ENCODE peak calls at places on chromosomes 11 and 22, in ten cellular contexts. Q, G, N, K, X, A, Z, J, F and U are unnamed samples.

GRCh38 chr22:27348634-27349033 is 452.9 kb downstream of the MN1 start:
- DNase-seq in Q (no peak), G (peak; percentile 36), N (no peak), K (no peak), X (no peak), A (no peak), Z (no peak), J (no peak), F (no peak), U (no peak)

GRCh38 chr11:78499971-78500370 is 74.7 kb downstream of the NARS2 start:
- DNase-seq in Q (no peak), G (no peak), N (no peak), K (no peak), X (no peak), A (no peak), Z (no peak), J (no peak), F (no peak), U (no peak)

GRCh38 chr11:6548121-6548520 is 51.0 kb downstream of the DNHD1 start:
- DNase-seq in Q (no peak), G (no peak), N (no peak), K (no peak), X (no peak), A (no peak), Z (no peak), J (no peak), F (no peak), U (no peak)

GRCh38 chr11:27716850-27717249 is 16.6 kb upstream of the BDNF start:
- DNase-seq in Q (no peak), G (peak; percentile 35), N (peak; percentile 58), K (no peak), X (no peak), A (no peak), Z (no peak), J (no peak), F (no peak), U (no peak)

GRCh38 chr11:101866619-101867491 is 48.0 kb upstream of the CEP126 start:
- DNase-seq in Q (no peak), G (no peak), N (peak; percentile 88), K (no peak), X (no peak), A (peak; percentile 89), Z (no peak), J (no peak), F (no peak), U (peak; percentile 45)

GRCh38 chr22:33894515-33894914 is 25.8 kb downstream of the LARGE1 start:
- DNase-seq in Q (no peak), G (no peak), N (no peak), K (no peak), X (no peak), A (no peak), Z (no peak), J (no peak), F (no peak), U (no peak)

GRCh38 chr11:61551630-61552029 is 29.2 kb downstream of the SYT7 start:
- DNase-seq in Q (no peak), G (peak; percentile 63), N (no peak), K (no peak), X (no peak), A (no peak), Z (no peak), J (no peak), F (peak; percentile 89), U (peak; percentile 72)

GRCh38 chr11:108871152-108871551 is 206.3 kb downstream of the DDX10 start:
- DNase-seq in Q (no peak), G (peak; percentile 82), N (peak; percentile 66), K (peak; percentile 3), X (no peak), A (peak; percentile 55), Z (peak; percentile 19), J (no peak), F (no peak), U (peak; percentile 37)

GRCh38 chr11:45097721-45098493 is 48.5 kb upstream of the PRDM11 start:
- DNase-seq in Q (peak; percentile 29), G (peak; percentile 87), N (peak; percentile 85), K (no peak), X (peak; percentile 47), A (peak; percentile 65), Z (peak; percentile 73), J (peak; percentile 45), F (peak; percentile 56), U (peak; percentile 80)

GRCh38 chr11:65414776-65415498 is 7.7 kb upstream of the NEAT1 start:
- DNase-seq in Q (no peak), G (peak; percentile 16), N (no peak), K (no peak), X (peak; percentile 8), A (peak; percentile 35), Z (no peak), J (no peak), F (peak; percentile 71), U (no peak)

GRCh38 chr11:107011977-107012376 is 6.3 kb downstream of the GUCY1A2 start:
- DNase-seq in Q (no peak), G (peak; percentile 12), N (no peak), K (no peak), X (no peak), A (no peak), Z (no peak), J (no peak), F (no peak), U (no peak)

GRCh38 chr22:35489225-35489624 is 51.4 kb upstream of the RASD2 start:
- DNase-seq in Q (no peak), G (no peak), N (no peak), K (no peak), X (no peak), A (no peak), Z (no peak), J (no peak), F (no peak), U (peak; percentile 37)

GRCh38 chr22:42646569-42647525 is 2.3 kb downstream of the CYB5R3 start:
- DNase-seq in Q (no peak), G (peak; percentile 67), N (no peak), K (no peak), X (peak; percentile 61), A (no peak), Z (no peak), J (no peak), F (peak; percentile 89), U (peak; percentile 80)

GRCh38 chr22:42473484-42474193 is 41.4 kb upstream of the NFAM1 start:
- DNase-seq in Q (no peak), G (peak; percentile 76), N (peak; percentile 72), K (peak; percentile 11), X (no peak), A (no peak), Z (peak; percentile 53), J (no peak), F (peak; percentile 1), U (no peak)

GRCh38 chr11:62108017-62108750 is 15.6 kb upstream of the INCENP start:
- DNase-seq in Q (no peak), G (peak; percentile 84), N (peak; percentile 75), K (no peak), X (no peak), A (no peak), Z (peak; percentile 43), J (peak; percentile 32), F (no peak), U (no peak)

GRCh38 chr22:39717099-39717498 is 146.5 kb downstream of the CACNA1I start:
- DNase-seq in Q (no peak), G (no peak), N (no peak), K (no peak), X (no peak), A (no peak), Z (no peak), J (no peak), F (peak; percentile 12), U (no peak)

GRCh38 chr11:72781313-72782080 is 12.3 kb downstream of the STARD10 start:
- DNase-seq in Q (no peak), G (no peak), N (peak; percentile 39), K (no peak), X (peak; percentile 64), A (peak; percentile 80), Z (no peak), J (peak; percentile 56), F (peak; percentile 86), U (no peak)

GRCh38 chr22:30802202-30803166 is 107.8 kb downstream of the OSBP2 start:
- DNase-seq in Q (peak; percentile 50), G (peak; percentile 94), N (peak; percentile 96), K (peak; percentile 74), X (peak; percentile 86), A (peak; percentile 87), Z (peak; percentile 65), J (peak; percentile 36), F (peak; percentile 95), U (peak; percentile 90)

DNA sequence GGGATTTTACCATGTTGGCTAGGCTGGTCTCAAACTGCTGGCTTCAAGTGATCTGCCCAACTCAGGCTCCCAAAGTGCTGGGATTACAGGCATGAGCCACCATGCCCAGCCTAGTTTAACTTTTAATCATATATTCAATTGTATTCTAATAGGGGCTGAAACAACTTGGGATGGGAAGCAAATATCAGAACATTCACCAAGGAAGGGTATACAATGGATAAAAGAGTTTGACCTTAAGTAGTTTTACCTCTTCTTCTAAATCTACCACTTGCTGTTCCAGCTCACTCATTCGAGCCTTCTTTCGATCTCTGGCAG is 1.6 kb downstream of the XBP1 start:
- DNase-seq in Q (no peak), G (no peak), N (no peak), K (no peak), X (no peak), A (no peak), Z (no peak), J (no peak), F (no peak), U (no peak)
- H3K4me3 ChIP-seq in Q (peak overlapping the region; percentile 100), G (peak overlapping the region; percentile 88), N (peak overlapping the region; percentile 67), K (peak overlapping the region; percentile 73), X (no peak overlapping the region), A (peak overlapping the region; percentile 94), Z (peak overlapping the region; percentile 96), J (peak overlapping the region; percentile 79), F (peak overlapping the region; percentile 86), U (peak overlapping the region; percentile 90)

GRCh38 chr11:57597461-57597892 is at the start of gene SERPING1:
- DNase-seq in Q (peak; percentile 58), G (peak; percentile 79), N (no peak), K (no peak), X (peak; percentile 48), A (no peak), Z (peak; percentile 83), J (no peak), F (peak; percentile 93), U (no peak)
- H3K4me3 ChIP-seq in Q (peak within 1 kb of the TSS; percentile 88), G (peak within 1 kb of the TSS; percentile 66), N (peak within 1 kb of the TSS; percentile 30), K (peak within 1 kb of the TSS; percentile 57), X (peak within 1 kb of the TSS; percentile 30), A (peak within 1 kb of the TSS; percentile 21), Z (peak within 1 kb of the TSS; percentile 41), J (no peak within 1 kb of the TSS), F (peak within 1 kb of the TSS; percentile 81), U (peak within 1 kb of the TSS; percentile 13)

GRCh38 chr11:63611395-63611747 is 2.9 kb downstream of the PLAAT3 start:
- DNase-seq in Q (no peak), G (no peak), N (no peak), K (no peak), X (no peak), A (no peak), Z (no peak), J (no peak), F (no peak), U (no peak)
- H3K4me3 ChIP-seq in Q (peak overlapping the region; percentile 37), G (no peak overlapping the region), N (no peak overlapping the region), K (no peak overlapping the region), X (no peak overlapping the region), A (no peak overlapping the region), Z (peak overlapping the region; percentile 62), J (no peak overlapping the region), F (no peak overlapping the region), U (no peak overlapping the region)

DNA sequence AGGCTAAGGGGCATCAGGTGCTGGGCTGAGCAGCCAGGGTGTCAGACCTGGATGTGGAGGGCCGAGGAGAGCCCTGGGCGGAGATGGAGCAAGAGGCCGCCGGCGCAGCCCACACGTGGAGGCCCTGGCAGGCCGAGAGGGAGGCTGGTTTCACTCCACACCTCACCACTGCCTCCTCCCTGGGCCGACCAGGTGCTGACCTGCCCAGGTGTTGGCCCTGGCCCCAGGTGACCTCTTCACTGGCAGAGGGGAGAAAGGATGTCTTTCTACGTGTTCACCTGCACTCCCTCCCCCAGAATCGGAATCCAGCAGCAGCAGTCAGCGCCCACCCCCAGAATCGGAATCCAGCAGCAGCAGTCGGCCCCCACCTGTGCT is 781 bp downstream of the ANO9 start:
- DNase-seq in Q (no peak), G (no peak), N (no peak), K (no peak), X (no peak), A (no peak), Z (no peak), J (no peak), F (no peak), U (no peak)
- H3K4me3 ChIP-seq in Q (no peak overlapping the region), G (no peak overlapping the region), N (no peak overlapping the region), K (no peak overlapping the region), X (peak overlapping the region; percentile 36), A (peak overlapping the region; percentile 74), Z (no peak overlapping the region), J (peak overlapping the region; percentile 76), F (no peak overlapping the region), U (no peak overlapping the region)